ENCODE peak calls at places on chromosome 2, in four cellular contexts. L, E, J and D are unnamed samples.

GRCh38 chr2:212665948-212666347 is 127.3 kb upstream of the ERBB4 start:
- DNase-seq in L (no peak), J (no peak), E (no peak), D (no peak)

GRCh38 chr2:45889053-45889452 is 237.6 kb downstream of the PRKCE start:
- DNase-seq in L (peak; percentile 31), E (no peak), J (peak; percentile 18), D (no peak)

GRCh38 chr2:167900435-167900834 is 347.0 kb downstream of the STK39 start:
- DNase-seq in E (no peak), J (no peak), L (no peak), D (no peak)

GRCh38 chr2:1294882-1295281 is 118.4 kb upstream of the TPO start:
- DNase-seq in J (no peak), E (no peak), L (no peak), D (no peak)

GRCh38 chr2:2564300-2565085 is 233.4 kb upstream of the MYT1L start:
- DNase-seq in E (no peak), J (no peak), L (no peak), D (no peak)

GRCh38 chr2:20457027-20457426 is 10.2 kb downstream of the RHOB start:
- DNase-seq in E (no peak), L (no peak), J (no peak), D (no peak)

GRCh38 chr2:147945660-147946059 is 74.9 kb downstream of the ORC4 start:
- DNase-seq in E (no peak), L (no peak), J (no peak), D (no peak)

GRCh38 chr2:109611467-109612095 is 2.2 kb downstream of the SEPTIN10 start:
- DNase-seq in E (peak; percentile 35), J (peak; percentile 51), L (no peak), D (no peak)

GRCh38 chr2:176876493-176877103 is 336.0 kb upstream of the HNRNPA3 start:
- DNase-seq in L (no peak), E (no peak), J (no peak), D (no peak)

GRCh38 chr2:12796617-12797016 is 79.9 kb downstream of the TRIB2 start:
- DNase-seq in J (no peak), E (no peak), L (no peak), D (no peak)

GRCh38 chr2:655626-656025 is 21.6 kb downstream of the TMEM18 start:
- DNase-seq in L (no peak), J (no peak), E (no peak), D (peak; percentile 26)

GRCh38 chr2:2947406-2947805 is 430.2 kb downstream of the EIPR1 start:
- DNase-seq in E (no peak), J (no peak), L (no peak), D (no peak)

GRCh38 chr2:69021727-69022126 is 8.7 kb downstream of the ANTXR1 start:
- DNase-seq in E (no peak), L (no peak), J (no peak), D (no peak)

GRCh38 chr2:44772131-44772530 is 169.4 kb upstream of the SIX3 start:
- DNase-seq in L (no peak), J (no peak), E (no peak), D (no peak)

GRCh38 chr2:26724004-26724750 is 31.7 kb downstream of the KCNK3 start:
- DNase-seq in E (peak; percentile 36), L (peak; percentile 86), J (peak; percentile 98), D (no peak)

GRCh38 chr2:44912660-44913059 is 28.8 kb upstream of the SIX3 start:
- DNase-seq in J (peak; percentile 74), E (no peak), L (no peak), D (no peak)

GRCh38 chr2:233131991-233132390 is 71.8 kb downstream of the INPP5D start:
- DNase-seq in E (no peak), J (no peak), L (no peak), D (no peak)

GRCh38 chr2:238902285-238902684 is 54.4 kb downstream of the TWIST2 start:
- DNase-seq in L (no peak), J (no peak), E (no peak), D (no peak)

GRCh38 chr2:238899386-238899785 is 51.5 kb downstream of the TWIST2 start:
- DNase-seq in J (no peak), L (no peak), E (no peak), D (no peak)

GRCh38 chr2:238901461-238902057 is 53.7 kb downstream of the TWIST2 start:
- DNase-seq in L (no peak), J (no peak), E (no peak), D (no peak)

GRCh38 chr2:238898534-238899281 is 50.8 kb downstream of the TWIST2 start:
- DNase-seq in E (no peak), L (no peak), J (no peak), D (no peak)

GRCh38 chr2:238900511-238900910 is 52.6 kb downstream of the TWIST2 start:
- DNase-seq in J (no peak), L (no peak), E (no peak), D (no peak)
- TF ChIP-seq HDAC2 in J (no peak), L (no peak), E (no peak), D (no peak)

GRCh38 chr2:234373060-234373459 is 123.8 kb downstream of the ARL4C start:
- DNase-seq in J (peak; percentile 39), E (no peak), L (no peak), D (no peak)

GRCh38 chr2:234372506-234372905 is 124.4 kb downstream of the ARL4C start:
- DNase-seq in L (no peak), J (no peak), E (no peak), D (no peak)

GRCh38 chr2:234364718-234365117 is 132.2 kb downstream of the ARL4C start:
- DNase-seq in E (no peak), L (peak; percentile 54), J (no peak), D (no peak)

GRCh38 chr2:234366891-234367290 is 130.0 kb downstream of the ARL4C start:
- DNase-seq in L (no peak), J (no peak), E (no peak), D (no peak)

GRCh38 chr2:234368861-234369261 is 128.0 kb downstream of the ARL4C start:
- DNase-seq in E (no peak), J (peak; percentile 94), L (no peak), D (no peak)
- TF ChIP-seq RNF2 in E (no peak), J (no peak), L (no peak), D (no peak)

DNA sequence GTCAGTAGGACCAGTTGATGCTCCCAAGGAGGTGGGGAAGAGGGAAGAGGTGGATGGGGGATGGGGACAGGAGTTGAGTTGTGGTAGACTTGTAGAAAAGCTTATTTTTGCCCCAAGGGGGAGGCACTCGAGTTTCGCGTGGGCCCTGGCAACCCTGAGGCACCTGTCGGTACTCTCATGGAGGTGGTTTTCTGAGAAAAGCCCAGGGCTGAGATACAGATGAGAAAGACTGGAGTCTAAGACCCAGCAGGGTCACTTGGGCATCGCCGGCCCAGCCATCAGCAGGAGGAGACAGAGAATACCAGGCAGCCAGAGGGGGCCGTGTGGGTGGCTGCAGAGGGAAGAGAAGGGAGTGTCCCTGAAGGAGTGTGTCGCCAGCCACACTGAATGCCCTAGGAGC is 57.7 kb upstream of the HPCAL1 start:
- DNase-seq in E (no peak), L (no peak), J (no peak), D (no peak)
- TF ChIP-seq HDAC2 in E (no peak), L (no peak), J (no peak), D (no peak)

DNA sequence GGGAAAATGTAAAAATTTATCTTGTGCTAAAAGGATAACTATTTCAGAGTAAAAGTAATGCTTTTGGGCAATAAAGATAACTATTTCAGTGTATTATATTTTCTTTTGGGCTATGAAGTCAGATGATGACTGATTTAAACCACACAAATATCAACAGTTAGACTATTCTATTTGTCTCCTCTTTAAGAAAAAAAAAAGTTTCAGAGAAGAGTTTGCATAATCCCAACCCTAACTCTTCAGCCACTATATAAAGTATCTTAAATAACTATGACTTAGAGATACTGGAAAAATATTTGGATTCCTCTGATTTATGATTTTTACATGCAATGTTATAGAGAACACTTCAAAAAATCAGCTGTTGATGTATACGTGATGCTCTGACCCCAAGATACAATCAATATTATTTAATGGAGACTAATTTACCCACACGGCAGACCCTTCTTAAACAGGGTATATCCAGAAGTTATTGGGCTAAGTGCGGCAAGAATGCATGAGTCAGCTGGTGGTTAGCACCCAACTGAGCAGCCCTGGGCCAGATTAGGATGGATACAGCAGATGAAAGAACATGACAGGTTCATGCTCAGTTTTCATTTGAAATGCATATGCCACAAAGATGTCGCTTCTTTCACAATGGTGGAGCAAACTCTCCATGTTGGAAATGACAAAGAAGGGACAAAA is 279.0 kb downstream of the AFF3 start:
- DNase-seq in E (no peak), J (no peak), L (no peak), D (no peak)
- TF ChIP-seq RNF2 in E (no peak), J (no peak), L (no peak), D (no peak)

DNA sequence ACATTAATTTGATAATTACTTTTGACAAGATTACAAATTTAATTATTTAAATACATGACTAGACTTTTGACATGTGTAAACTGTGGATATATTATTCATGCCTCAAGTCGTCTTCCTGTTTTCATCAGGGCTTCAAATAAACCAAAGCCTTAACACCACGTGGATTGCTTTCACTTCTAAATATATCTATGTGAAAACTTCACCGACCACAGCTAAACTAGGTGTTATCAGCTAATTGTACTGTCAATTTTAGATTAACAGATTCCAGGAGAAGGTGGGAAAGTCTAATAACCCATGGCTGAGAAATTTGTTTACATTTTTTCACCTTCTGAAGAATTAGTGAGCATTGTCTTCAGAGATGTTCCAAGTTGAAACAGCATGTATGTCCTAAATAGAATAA is 494.7 kb upstream of the FAM98A start:
- DNase-seq in E (no peak), L (no peak), J (no peak), D (no peak)
- TF ChIP-seq HDAC2 in E (no peak), L (no peak), J (no peak), D (no peak)

GRCh38 chr2:124678043-124678442 is 653.0 kb downstream of the CNTNAP5 start:
- DNase-seq in J (no peak), E (no peak), L (no peak), D (no peak)

GRCh38 chr2:124689348-124689747 is 664.3 kb downstream of the CNTNAP5 start:
- DNase-seq in L (no peak), J (no peak), E (no peak), D (no peak)

GRCh38 chr2:124683536-124684407 is 658.7 kb downstream of the CNTNAP5 start:
- DNase-seq in J (no peak), L (no peak), E (no peak), D (no peak)
- TF ChIP-seq RNF2 in J (no peak), L (no peak), E (no peak), D (no peak)

DNA sequence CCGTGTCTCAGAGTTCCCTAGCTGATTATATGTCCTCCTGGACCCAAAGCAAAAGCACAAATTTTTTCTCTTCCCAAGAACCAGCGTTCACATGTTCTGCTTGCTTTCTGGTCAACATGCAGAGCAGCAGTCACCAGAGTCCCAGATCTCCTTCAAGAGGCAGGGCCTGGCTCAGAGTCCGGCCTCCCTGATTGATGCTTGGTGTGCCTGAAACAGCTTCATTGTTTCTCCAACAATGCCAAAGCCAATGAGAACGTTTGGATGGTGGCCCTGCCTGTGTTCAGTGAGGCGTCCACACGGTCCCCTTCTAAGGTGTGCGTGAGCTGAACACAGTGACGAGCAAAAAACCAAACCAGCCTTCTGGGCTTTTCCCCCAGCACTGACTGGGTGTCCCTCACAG is 19.5 kb upstream of the POU3F3 start:
- DNase-seq in E (no peak), L (no peak), J (no peak), D (no peak)
- TF ChIP-seq HDAC2 in E (no peak), L (no peak), J (no peak), D (no peak)